ENCODE peak calls at places on chromosomes 11 and 22, in five cellular contexts. C is tibial artery, R is choroid plexus epithelial cell, L is fibroblast of lung, Z is ascending aorta. J is an unnamed sample.

GRCh38 chr11:92846542-92847125 is 122.8 kb upstream of the MTNR1B start:
- DNase-seq in C (no peak), R (no peak), L (peak; percentile 45), Z (no peak), J (no peak)

GRCh38 chr11:68341557-68342458 is 29.4 kb downstream of the LRP5 start:
- DNase-seq in C (no peak), R (no peak), L (no peak), Z (no peak), J (no peak)

GRCh38 chr22:28791841-28792490 is 8.4 kb downstream of the XBP1 start:
- DNase-seq in C (no peak), R (no peak), L (no peak), Z (no peak), J (no peak)

GRCh38 chr11:74837191-74837590 is 88.5 kb downstream of the RNF169 start:
- DNase-seq in C (no peak), R (no peak), L (no peak), Z (no peak), J (no peak)

GRCh38 chr22:19789828-19790227 is 29.2 kb downstream of the TBX1 start:
- DNase-seq in C (no peak), R (no peak), L (no peak), Z (no peak), J (no peak)

GRCh38 chr11:68596231-68596630 is 88.1 kb upstream of the GAL start:
- DNase-seq in C (no peak), R (no peak), L (no peak), Z (no peak), J (no peak)

GRCh38 chr22:43013355-43014061 is 1.4 kb downstream of the PACSIN2 start:
- DNase-seq in C (no peak), R (no peak), L (peak; percentile 41), Z (no peak), J (peak; percentile 42)

GRCh38 chr11:48034926-48035876 is 54.8 kb downstream of the PTPRJ start:
- DNase-seq in C (peak; percentile 85), R (no peak), L (peak; percentile 59), Z (peak; percentile 60), J (peak; percentile 61)

GRCh38 chr11:125720781-125721180 is 25.3 kb upstream of the PATE1 start:
- DNase-seq in C (no peak), R (no peak), L (peak; percentile 16), Z (no peak), J (no peak)

GRCh38 chr11:65640483-65641207 is 2.7 kb downstream of the SIPA1 start:
- DNase-seq in C (peak; percentile 54), R (no peak), L (no peak), Z (no peak), J (no peak)

GRCh38 chr11:24949406-24949805 is 452.6 kb downstream of the LUZP2 start:
- DNase-seq in C (no peak), R (no peak), L (no peak), Z (no peak), J (no peak)

GRCh38 chr11:123062892-123063395 is 1.0 kb upstream of the HSPA8 start:
- DNase-seq in C (no peak), R (peak; percentile 62), L (peak; percentile 56), Z (no peak), J (peak; percentile 64)

GRCh38 chr11:104841185-104841584 is 57.1 kb downstream of the CASP12 start:
- DNase-seq in C (no peak), R (no peak), L (no peak), Z (no peak), J (no peak)

GRCh38 chr11:92500463-92500862 is 275.8 kb downstream of the FAT3 start:
- DNase-seq in C (no peak), R (peak; percentile 4), L (no peak), Z (no peak), J (no peak)

GRCh38 chr22:37169947-37170688 is 17.9 kb downstream of the C1QTNF6 start:
- DNase-seq in C (peak; percentile 19), R (no peak), L (no peak), Z (no peak), J (no peak)

GRCh38 chr11:60985991-60986915 is 14.8 kb downstream of the CD6 start:
- DNase-seq in C (no peak), R (peak; percentile 37), L (peak; percentile 51), Z (no peak), J (peak; percentile 64)

GRCh38 chr11:330694-331314 is 10.1 kb upstream of the IFITM3 start:
- DNase-seq in C (no peak), R (no peak), L (no peak), Z (no peak), J (no peak)

GRCh38 chr11:78040691-78041379 is 17.8 kb upstream of the KCTD14 start:
- DNase-seq in C (no peak), R (no peak), L (no peak), Z (no peak), J (no peak)

GRCh38 chr11:62931501-62932278 is 10.5 kb upstream of the CHRM1 start:
- DNase-seq in C (no peak), R (no peak), L (no peak), Z (no peak), J (no peak)

GRCh38 chr11:125402436-125402835 is 93.6 kb downstream of the FEZ1 start:
- DNase-seq in C (no peak), R (peak; percentile 20), L (peak; percentile 73), Z (no peak), J (peak; percentile 36)

GRCh38 chr11:121199516-121199915 is 93.1 kb upstream of the SC5D start:
- DNase-seq in C (no peak), R (no peak), L (no peak), Z (no peak), J (no peak)

GRCh38 chr22:21702700-21703683 is 32.6 kb downstream of the YPEL1 start:
- DNase-seq in C (no peak), R (no peak), L (no peak), Z (no peak), J (no peak)

GRCh38 chr11:19673924-19674390 is 38.7 kb upstream of the NAV2 start:
- DNase-seq in C (peak; percentile 91), R (no peak), L (peak; percentile 59), Z (peak; percentile 76), J (no peak)

GRCh38 chr11:2215230-2215560 is 43.6 kb upstream of the TH start:
- DNase-seq in C (no peak), R (no peak), L (no peak), Z (no peak), J (no peak)

GRCh38 chr11:66860449-66860831 is 3.6 kb downstream of the LRFN4 start:
- DNase-seq in C (no peak), R (peak; percentile 35), L (no peak), Z (no peak), J (no peak)

GRCh38 chr11:122189259-122189658 is 73.2 kb upstream of the BLID start:
- DNase-seq in C (no peak), R (peak; percentile 96), L (peak; percentile 99), Z (no peak), J (peak; percentile 98)

GRCh38 chr11:2991477-2992233 is 474 bp downstream of the NAP1L4 start:
- DNase-seq in C (no peak), R (peak; percentile 43), L (peak; percentile 38), Z (no peak), J (peak; percentile 57)

GRCh38 chr11:66956689-66957290 is 1.4 kb downstream of the PC start:
- DNase-seq in C (no peak), R (peak; percentile 97), L (peak; percentile 92), Z (no peak), J (peak; percentile 72)

DNA sequence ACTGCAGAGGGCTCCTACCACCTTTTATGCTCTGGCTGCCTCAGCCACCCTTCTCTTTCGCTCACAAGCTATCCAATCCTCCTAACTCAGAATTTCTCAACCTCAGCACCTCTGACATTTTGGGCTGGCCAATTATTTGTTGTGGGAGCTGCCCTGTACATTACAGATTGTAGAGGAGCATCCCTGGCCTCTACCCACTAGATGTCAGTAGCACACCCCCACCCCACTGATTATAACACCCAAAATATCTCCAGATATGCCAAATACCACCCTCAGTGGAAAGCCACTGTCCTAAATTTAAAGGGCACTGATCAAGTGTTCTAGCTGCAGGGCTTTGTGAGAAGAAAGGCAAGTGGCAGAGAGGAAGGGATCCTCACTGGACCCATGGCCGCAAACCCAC is 443.1 kb downstream of the SOX6 start:
- DNase-seq in C (no peak), R (no peak), L (no peak), Z (no peak), J (no peak)
- TF ChIP-seq CTCF in C (no peak), R (no peak), L (peak; percentile 5), Z (no peak), J (no peak)

DNA sequence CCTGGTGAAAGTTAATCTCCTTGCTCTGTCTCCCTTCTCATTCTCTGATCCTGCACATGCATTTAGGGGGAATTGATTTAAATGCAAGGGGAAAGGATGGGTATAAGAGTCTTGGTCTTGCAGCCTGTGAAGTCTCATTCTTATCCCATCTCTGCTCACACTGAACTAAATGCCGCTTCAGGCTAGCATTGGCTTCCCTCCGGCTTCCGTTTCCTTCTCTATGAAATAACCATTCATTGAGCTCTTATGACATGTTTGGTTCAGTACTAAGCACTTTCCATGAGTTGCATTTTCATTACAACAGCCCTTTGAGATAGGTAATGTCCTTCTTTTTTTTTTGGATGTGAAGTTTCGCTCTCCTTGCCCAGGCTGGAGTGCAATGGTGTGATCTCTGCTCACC is 5.6 kb downstream of the ZBTB16 start:
- DNase-seq in C (no peak), R (no peak), L (no peak), Z (no peak), J (no peak)
- H3K4me3 ChIP-seq in C (peak overlapping the region; percentile 94), R (no peak overlapping the region), L (no peak overlapping the region), Z (peak overlapping the region; percentile 87), J (no peak overlapping the region)

GRCh38 chr11:82315093-82315492 is 418.6 kb downstream of the FAM181B start:
- DNase-seq in C (no peak), R (no peak), L (no peak), Z (no peak), J (no peak)
- TF ChIP-seq CTCF in C (no peak), R (peak; percentile 4), L (no peak), Z (no peak), J (no peak)

GRCh38 chr11:4607782-4608666 is at the start of gene TRIM68:
- DNase-seq in C (peak; percentile 95), R (peak; percentile 98), L (peak; percentile 95), Z (peak; percentile 86), J (peak; percentile 97)

GRCh38 chr11:4610258-4610935 is 2.4 kb upstream of the TRIM68 start:
- DNase-seq in C (no peak), R (no peak), L (no peak), Z (no peak), J (peak; percentile 12)

GRCh38 chr11:4605057-4605456 is 3.0 kb downstream of the TRIM68 start:
- DNase-seq in C (no peak), R (no peak), L (no peak), Z (no peak), J (no peak)

GRCh38 chr11:4607111-4607510 is 920 bp downstream of the TRIM68 start:
- DNase-seq in C (no peak), R (no peak), L (peak; percentile 23), Z (no peak), J (peak; percentile 6)

DNA sequence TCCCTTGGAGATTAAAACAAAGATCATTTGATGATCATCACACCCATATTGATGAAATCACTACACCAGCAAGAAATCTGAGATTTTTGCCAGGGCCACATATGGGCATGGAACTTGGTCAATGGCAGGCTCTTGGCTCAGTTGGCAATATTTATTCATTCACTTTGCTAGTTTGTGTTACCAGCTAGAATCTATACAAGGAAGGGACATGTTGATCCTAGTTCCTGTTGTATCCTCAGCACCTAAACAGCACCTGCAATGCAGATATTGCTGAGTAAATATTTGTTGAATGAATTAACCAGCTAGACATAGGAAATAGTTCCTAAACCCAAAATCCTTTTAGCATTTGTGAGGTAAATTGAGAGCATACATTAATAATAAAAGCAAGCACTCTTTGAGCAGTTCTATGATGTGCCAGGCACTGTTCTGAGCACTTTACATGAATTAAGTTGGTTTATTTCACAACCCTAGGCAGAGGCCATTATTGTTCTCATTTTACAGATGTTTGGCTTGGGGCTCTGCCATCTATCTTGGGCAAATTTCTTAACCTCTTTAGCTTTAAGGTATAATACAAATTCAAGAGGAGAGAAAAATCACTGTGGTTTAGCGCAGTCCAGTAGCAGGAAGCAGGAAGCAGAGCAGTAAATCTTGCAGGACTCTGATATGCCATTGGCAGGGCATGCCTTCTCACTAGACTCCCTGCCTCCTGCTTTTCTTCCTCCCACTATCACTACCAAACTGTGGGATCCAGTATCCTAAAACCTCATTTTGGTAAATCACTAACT is 1.6 kb downstream of the TRIM68 start:
- DNase-seq in C (no peak), R (peak; percentile 49), L (peak; percentile 11), Z (no peak), J (peak; percentile 51)
- H3K4me3 ChIP-seq in C (peak overlapping the region; percentile 79), R (no peak overlapping the region), L (peak overlapping the region; percentile 75), Z (peak overlapping the region; percentile 70), J (no peak overlapping the region)

J was measured in cardiac fibroblast.